ENCODE peak calls at places on chromosomes 13 and 19, in six cellular contexts. G is GM23248, A is esophagus muscularis mucosa, Z is lung, X is colonic mucosa, I is tibial nerve. T is an unnamed sample.
A peak's percentile ranks its signal among the peaks of the same experiment; 100 is the strongest.

GRCh38 chr13:110886475-110887241 is 28.2 kb downstream of the ANKRD10 start:
- DNase-seq in I (no peak), Z (no peak), A (no peak), X (no peak), G (no peak), T (no peak)

GRCh38 chr19:33407716-33408115 is 34.2 kb downstream of the CEBPG start:
- DNase-seq in Z (no peak), X (no peak), I (no peak), G (no peak), A (no peak), T (no peak)

GRCh38 chr19:10871711-10872550 is 578 bp downstream of the CARM1 start:
- DNase-seq in G (peak; percentile 62), Z (peak; percentile 40), I (no peak), A (no peak), X (peak; percentile 60), T (no peak)

GRCh38 chr13:59178344-59178743 is 985.4 kb downstream of the DIAPH3 start:
- DNase-seq in X (no peak), I (no peak), A (no peak), G (no peak), Z (no peak), T (no peak)

GRCh38 chr13:40651866-40652587 is 14.4 kb downstream of the FOXO1 start:
- DNase-seq in I (no peak), A (no peak), G (no peak), X (no peak), Z (no peak), T (no peak)

GRCh38 chr19:38841787-38842438 is 7.9 kb downstream of the HNRNPL start:
- DNase-seq in A (no peak), I (no peak), X (no peak), G (no peak), Z (no peak), T (no peak)

GRCh38 chr13:33205804-33206221 is 79.7 kb downstream of the STARD13 start:
- DNase-seq in G (no peak), Z (no peak), I (no peak), X (no peak), A (peak; percentile 90), T (no peak)

GRCh38 chr13:89678722-89679121 is 1668.8 kb upstream of the MIR17HG start:
- DNase-seq in X (no peak), A (no peak), G (no peak), Z (no peak), I (no peak), T (no peak)

GRCh38 chr19:48867119-48867921 is 1.1 kb downstream of the PLEKHA4 start:
- DNase-seq in I (no peak), Z (no peak), X (no peak), G (peak; percentile 27), A (no peak), T (no peak)

GRCh38 chr13:92833071-92833470 is 393.5 kb upstream of the GPC6 start:
- DNase-seq in Z (no peak), X (no peak), I (no peak), A (no peak), G (no peak), T (no peak)

GRCh38 chr13:75803175-75803611 is 167.1 kb downstream of the LMO7 start:
- DNase-seq in I (no peak), X (peak; percentile 44), Z (no peak), G (no peak), A (no peak), T (no peak)

GRCh38 chr19:3573858-3574637 is 1.3 kb downstream of the HMG20B start:
- DNase-seq in Z (peak; percentile 95), X (peak; percentile 95), G (peak; percentile 99), A (peak; percentile 96), I (peak; percentile 71), T (peak; percentile 69)

GRCh38 chr19:4539697-4540581 is at the start of gene LRG1:
- DNase-seq in Z (peak; percentile 89), A (no peak), X (peak; percentile 91), G (no peak), I (peak; percentile 24), T (no peak)

GRCh38 chr13:28532226-28533048 is 37.5 kb upstream of the FLT1 start:
- DNase-seq in A (peak; percentile 60), Z (no peak), X (no peak), G (peak; percentile 55), I (no peak), T (no peak)

GRCh38 chr13:23748591-23748990 is 140.6 kb downstream of the MIPEP start:
- DNase-seq in A (no peak), X (no peak), G (no peak), I (no peak), Z (no peak), T (no peak)

GRCh38 chr19:14632286-14632685 is 42.4 kb downstream of the ADGRE3 start:
- DNase-seq in A (no peak), I (no peak), Z (no peak), X (peak; percentile 20), G (peak; percentile 13), T (no peak)

GRCh38 chr19:14383898-14384669 is 2.8 kb downstream of the ADGRE5 start:
- DNase-seq in Z (peak; percentile 60), G (peak; percentile 88), X (peak; percentile 58), A (no peak), I (no peak), T (no peak)

GRCh38 chr19:35760711-35761349 is 2.9 kb downstream of the PROSER3 start:
- DNase-seq in X (no peak), A (no peak), G (no peak), I (no peak), Z (no peak), T (no peak)

GRCh38 chr13:98089246-98089645 is 53.6 kb upstream of the FARP1 start:
- DNase-seq in I (no peak), G (peak; percentile 91), X (no peak), Z (no peak), A (no peak), T (no peak)
- H3K27ac ChIP-seq in I (no peak overlapping the region), G (peak overlapping the region; percentile 88), X (no peak overlapping the region), Z (no peak overlapping the region), A (no peak overlapping the region), T (no peak overlapping the region)

GRCh38 chr13:104577029-104577820 is 1511.0 kb upstream of the SLC10A2 start:
- DNase-seq in X (no peak), G (no peak), I (no peak), A (no peak), Z (no peak), T (no peak)
- H3K27me3 ChIP-seq in X (no peaks in the 10 kb centered on the region), G (no peaks in the 10 kb centered on the region), I (no peaks in the 10 kb centered on the region), A (no peaks in the 10 kb centered on the region), Z (no peaks in the 10 kb centered on the region), T (no peaks in the 10 kb centered on the region)

GRCh38 chr13:20669162-20669561 is 34.3 kb upstream of the IL17D start:
- DNase-seq in X (no peak), A (no peak), G (no peak), I (no peak), Z (no peak), T (no peak)

GRCh38 chr13:20671789-20672188 is 31.7 kb upstream of the IL17D start:
- DNase-seq in A (no peak), Z (no peak), I (no peak), G (no peak), X (no peak), T (no peak)

GRCh38 chr13:20672772-20673171 is 30.7 kb upstream of the IL17D start:
- DNase-seq in X (no peak), I (no peak), G (peak; percentile 41), Z (no peak), A (no peak), T (no peak)

GRCh38 chr13:20676213-20676612 is 27.3 kb upstream of the IL17D start:
- DNase-seq in I (no peak), X (peak; percentile 31), G (no peak), A (no peak), Z (no peak), T (no peak)

DNA sequence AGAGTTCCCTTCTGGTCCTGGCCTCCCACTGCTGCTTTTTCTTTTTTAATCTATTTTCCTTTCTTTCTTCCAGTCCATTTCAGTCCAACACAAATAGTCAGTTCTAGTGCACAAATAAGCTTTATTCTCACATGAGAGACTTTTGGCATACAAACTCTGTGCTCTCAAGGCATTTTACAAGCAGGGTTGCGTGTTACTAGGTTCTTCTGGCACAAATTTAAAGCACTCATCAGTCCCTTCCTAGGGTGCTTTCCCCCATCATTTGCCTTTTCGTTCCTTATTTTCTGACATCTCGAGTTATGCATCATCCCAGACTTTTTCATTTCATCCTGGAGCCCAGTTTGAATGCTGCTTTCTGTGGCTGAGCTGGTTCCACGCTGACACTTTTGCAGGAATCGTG is 29.8 kb upstream of the IL17D start:
- DNase-seq in Z (no peak), A (no peak), I (no peak), G (no peak), X (no peak), T (no peak)
- H3K27ac ChIP-seq in Z (no peak overlapping the region), A (no peak overlapping the region), I (no peak overlapping the region), G (no peak overlapping the region), X (no peak overlapping the region), T (peak overlapping the region; percentile 72)

GRCh38 chr19:30374791-30375650 is 2.8 kb downstream of the ZNF536 start:
- DNase-seq in I (no peak), Z (no peak), X (no peak), A (no peak), G (peak; percentile 14), T (no peak)
- H3K27me3 ChIP-seq in I (no peaks in the 10 kb centered on the region), Z (peaks cover 12% of the 10 kb centered on the region), X (peaks cover 12% of the 10 kb centered on the region), A (no peaks in the 10 kb centered on the region), G (peaks cover 10% of the 10 kb centered on the region), T (peaks cover 7% of the 10 kb centered on the region)

DNA sequence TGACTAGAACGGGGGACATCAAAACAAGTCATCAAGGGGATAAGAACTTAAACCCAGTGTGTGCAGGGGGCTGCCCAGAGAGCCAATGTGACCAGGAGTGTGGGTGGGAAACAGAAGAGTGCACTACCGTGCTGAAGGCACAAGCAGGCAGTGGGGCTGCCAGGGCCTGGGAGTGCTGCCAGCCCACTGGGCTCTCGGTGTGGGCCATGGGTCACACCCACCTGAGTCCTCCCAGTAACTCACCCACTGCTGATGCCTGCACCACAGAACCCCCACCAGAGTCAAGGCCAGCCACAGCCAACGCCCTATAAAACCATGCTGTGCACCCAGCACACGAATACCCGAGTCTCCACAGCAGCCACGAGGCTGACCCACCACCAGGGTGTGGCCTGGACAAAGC is 8.5 kb downstream of the MED26 start:
- DNase-seq in Z (no peak), X (no peak), G (peak; percentile 53), A (no peak), I (no peak), T (no peak)
- H3K27ac ChIP-seq in Z (no peak overlapping the region), X (no peak overlapping the region), G (peak overlapping the region; percentile 35), A (no peak overlapping the region), I (no peak overlapping the region), T (no peak overlapping the region)

DNA sequence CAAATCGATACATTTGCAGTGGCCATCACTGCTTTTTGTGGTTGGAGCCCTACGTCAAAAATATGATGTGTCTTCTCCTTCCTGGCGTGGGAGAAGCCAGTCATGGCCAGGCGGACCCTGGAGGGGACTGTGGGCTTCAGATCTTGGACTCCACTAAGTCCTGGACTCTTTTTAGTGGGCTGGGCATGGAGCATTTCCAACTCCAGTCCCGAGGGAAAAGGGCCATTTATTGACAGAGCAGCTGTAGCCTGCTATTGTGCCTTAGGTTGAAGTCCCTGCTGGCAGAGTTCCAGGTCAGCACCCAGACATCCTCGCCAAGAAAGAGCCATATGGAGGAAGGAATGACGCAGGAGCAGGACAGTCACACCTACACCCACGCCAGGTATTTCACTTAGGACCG is 179.2 kb upstream of the ZNF507 start:
- DNase-seq in G (no peak), I (no peak), Z (peak; percentile 26), A (peak; percentile 83), X (no peak), T (no peak)
- H3K27me3 ChIP-seq in G (no peaks in the 10 kb centered on the region), I (no peaks in the 10 kb centered on the region), Z (no peaks in the 10 kb centered on the region), A (no peaks in the 10 kb centered on the region), X (no peaks in the 10 kb centered on the region), T (no peaks in the 10 kb centered on the region)

GRCh38 chr19:800360-801029 is 3.2 kb downstream of the PTBP1 start:
- DNase-seq in X (peak; percentile 65), G (peak; percentile 74), I (no peak), Z (no peak), A (no peak), T (no peak)
- H3K27ac ChIP-seq in X (peak overlapping the region; percentile 86), G (peak overlapping the region; percentile 93), I (no peak overlapping the region), Z (peak overlapping the region; percentile 50), A (peak overlapping the region; percentile 100), T (peak overlapping the region; percentile 9)

GRCh38 chr19:1668339-1669123 is 16.1 kb upstream of the TCF3 start:
- DNase-seq in A (no peak), X (no peak), G (no peak), I (no peak), Z (no peak), T (no peak)
- H3K27me3 ChIP-seq in A (no peaks in the 10 kb centered on the region), X (peaks cover 27% of the 10 kb centered on the region), G (peaks cover 25% of the 10 kb centered on the region), I (peaks cover 5% of the 10 kb centered on the region), Z (peaks cover 9% of the 10 kb centered on the region), T (peaks cover 52% of the 10 kb centered on the region)

T was measured in dorsolateral prefrontal cortex.